ENCODE peak calls at places on chromosomes 7 and 10, in seven cellular contexts. E, H, V, P, C, S and D are unnamed samples.

GRCh38 chr7:105675873-105676484 is 94.7 kb upstream of the EFCAB10 start:
- DNase-seq in P (no peak), C (no peak), H (no peak), V (no peak), S (no peak), E (no peak), D (no peak)

GRCh38 chr10:108388716-108389115 is 1224.2 kb upstream of the SORCS1 start:
- DNase-seq in V (no peak), S (no peak), E (no peak), H (no peak), P (no peak), C (no peak), D (no peak)

GRCh38 chr10:34161948-34162347 is 653.1 kb downstream of the PARD3 start:
- DNase-seq in V (no peak), S (no peak), P (no peak), H (no peak), E (no peak), C (peak), D (no peak)

GRCh38 chr7:64959072-64959747 is 31.6 kb downstream of the ZNF117 start:
- DNase-seq in E (no peak), P (no peak), V (no peak), S (peak), H (no peak), C (no peak), D (no peak)

GRCh38 chr7:83976302-83976701 is 218.3 kb downstream of the SEMA3A start:
- DNase-seq in V (no peak), E (no peak), C (peak), S (peak), H (peak), P (no peak), D (peak)

GRCh38 chr10:119265691-119266090 is 58.3 kb downstream of the GRK5 start:
- DNase-seq in C (no peak), S (no peak), E (no peak), H (no peak), P (no peak), V (no peak), D (no peak)

GRCh38 chr7:71776726-71777125 is 635.4 kb downstream of the CALN1 start:
- DNase-seq in P (peak), V (no peak), C (no peak), H (no peak), E (no peak), S (no peak), D (no peak)

GRCh38 chr10:11871470-11871869 is 48.3 kb downstream of the PROSER2 start:
- DNase-seq in E (no peak), S (no peak), C (no peak), P (no peak), V (no peak), H (peak), D (no peak)

GRCh38 chr7:128323489-128324362 is 20.0 kb downstream of the RBM28 start:
- DNase-seq in S (no peak), E (no peak), H (peak), P (no peak), C (no peak), V (no peak), D (no peak)

GRCh38 chr10:5482016-5482415 is 17.4 kb downstream of the CALML5 start:
- DNase-seq in H (no peak), P (no peak), C (no peak), V (no peak), S (no peak), E (no peak), D (no peak)

GRCh38 chr10:126407831-126408230 is 19.6 kb upstream of the ADAM12 start:
- DNase-seq in S (no peak), C (no peak), H (no peak), E (no peak), P (no peak), V (no peak), D (no peak)

GRCh38 chr7:1653500-1653899 is 16.6 kb upstream of the ELFN1 start:
- DNase-seq in V (no peak), P (no peak), E (no peak), H (no peak), C (no peak), S (no peak), D (no peak)

GRCh38 chr7:132258231-132258630 is 318.0 kb downstream of the PLXNA4 start:
- DNase-seq in H (no peak), C (no peak), V (no peak), S (no peak), P (no peak), E (no peak), D (no peak)

GRCh38 chr7:132255898-132256297 is 320.4 kb downstream of the PLXNA4 start:
- DNase-seq in S (peak), P (no peak), E (no peak), H (no peak), V (no peak), C (no peak), D (no peak)

GRCh38 chr7:132255084-132255483 is 321.2 kb downstream of the PLXNA4 start:
- DNase-seq in V (no peak), H (no peak), P (no peak), E (no peak), S (no peak), C (no peak), D (no peak)

GRCh38 chr7:132257253-132257652 is 319.0 kb downstream of the PLXNA4 start:
- DNase-seq in C (no peak), H (no peak), E (no peak), V (no peak), P (no peak), S (no peak), D (no peak)

GRCh38 chr7:132256721-132257212 is 319.5 kb downstream of the PLXNA4 start:
- DNase-seq in E (no peak), P (no peak), S (peak), C (no peak), V (no peak), H (no peak), D (no peak)
- TF ChIP-seq RAD21 in E (no peak), P (no peak), S (no peak), C (no peak), V (no peak), H (no peak), D (no peak)

GRCh38 chr10:47257396-47258120 is 42.4 kb upstream of the GDF10 start:
- DNase-seq in P (peak), C (no peak), E (no peak), H (peak), S (no peak), V (peak), D (no peak)
- TF ChIP-seq CEBPB in P (no peak), C (no peak), E (no peak), H (no peak), S (no peak), V (no peak), D (no peak)

GRCh38 chr10:121495719-121496118 is 102.5 kb downstream of the FGFR2 start:
- DNase-seq in V (no peak), E (no peak), S (no peak), H (no peak), C (no peak), P (no peak), D (no peak)
- TF ChIP-seq RAD21 in V (no peak), E (no peak), S (no peak), H (no peak), C (no peak), P (no peak), D (no peak)

GRCh38 chr10:3850999-3851937 is 66.3 kb upstream of the KLF6 start:
- DNase-seq in P (no peak), E (peak), V (peak), H (peak), C (no peak), S (peak), D (peak)
- TF ChIP-seq CEBPB in P (no peak), E (no peak), V (no peak), H (peak), C (no peak), S (no peak), D (peak)

DNA sequence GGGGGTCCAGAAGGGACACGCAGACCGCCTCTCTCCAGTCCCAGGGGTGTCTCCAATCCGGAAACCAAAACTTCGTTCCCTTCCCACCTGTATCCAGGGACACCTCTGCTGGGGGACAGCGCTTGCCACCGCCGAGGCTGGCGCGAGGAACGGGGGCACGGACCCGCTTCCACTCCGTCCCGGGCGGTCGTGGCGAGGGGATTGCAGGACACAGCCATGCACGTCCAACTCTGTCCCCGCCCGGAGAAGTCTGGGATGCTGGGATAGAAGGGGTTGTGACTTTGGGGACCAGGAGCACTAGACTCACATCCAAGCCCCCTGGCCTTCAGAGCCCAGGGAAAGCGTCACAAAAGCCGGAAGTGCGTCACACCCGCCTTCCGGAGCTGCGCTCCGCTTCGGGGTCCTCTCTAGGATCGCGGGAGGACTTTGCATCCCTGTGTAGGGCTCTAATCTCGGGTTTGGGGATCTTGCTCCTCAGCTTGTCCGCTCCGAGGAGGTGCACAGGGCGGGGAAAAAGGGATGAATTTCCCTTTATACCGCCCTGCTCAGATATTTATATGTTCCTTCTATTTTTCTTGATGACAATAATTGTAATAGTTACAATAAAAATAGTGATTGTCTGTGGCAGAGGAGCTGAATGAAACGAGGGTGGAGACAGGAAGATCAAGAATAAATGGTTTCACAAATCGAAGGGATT is at the start of gene FAM200A:
- DNase-seq in E (peak), S (peak), V (peak), C (peak), H (peak), P (peak), D (peak)
- TF ChIP-seq RAD21 in E (no peak), S (peak), V (no peak), C (no peak), H (no peak), P (no peak), D (no peak)

DNA sequence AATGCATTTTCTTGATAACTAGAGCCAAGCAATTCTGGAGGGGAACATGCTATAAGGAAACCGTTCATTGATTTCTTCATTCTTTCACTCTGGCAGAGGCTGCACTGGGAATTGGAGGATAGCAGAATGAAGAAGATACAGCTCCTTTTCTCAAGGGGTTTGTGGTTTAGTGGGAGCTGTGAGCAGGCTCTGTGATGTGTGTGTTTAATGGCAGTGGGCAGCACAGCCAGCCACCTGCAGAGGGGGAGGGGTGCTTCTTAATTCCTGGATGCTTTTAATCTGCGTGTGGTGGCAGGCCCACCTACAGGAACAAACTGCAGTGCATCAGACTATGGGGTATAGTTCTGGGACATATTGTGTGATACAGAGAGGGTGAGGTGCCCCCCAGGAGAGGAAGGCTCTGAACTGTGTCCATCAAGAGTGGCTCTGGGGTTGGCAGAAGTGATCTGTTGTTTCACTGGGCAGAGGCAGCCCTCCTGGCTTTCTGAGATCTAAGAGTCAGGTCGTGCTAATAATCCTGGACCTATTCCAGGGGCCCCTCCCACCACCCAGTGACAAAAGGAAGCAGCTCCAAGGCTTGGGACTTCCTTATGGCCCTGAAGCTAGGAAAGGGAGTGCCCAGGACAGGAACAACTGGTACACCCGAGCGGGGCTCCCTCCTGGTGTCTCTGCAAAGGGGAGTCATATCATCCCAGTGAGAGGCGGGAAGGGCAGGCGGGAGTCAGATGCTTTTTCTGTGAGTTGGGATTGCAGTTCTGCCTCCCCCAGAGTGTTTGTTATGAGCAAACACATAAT is 32.1 kb downstream of the RPS24 start:
- DNase-seq in C (peak), P (no peak), S (no peak), H (no peak), V (no peak), E (no peak), D (no peak)
- TF ChIP-seq CEBPB in C (no peak), P (no peak), S (no peak), H (no peak), V (no peak), E (no peak), D (no peak)

GRCh38 chr10:93567277-93568104 is 1.0 kb downstream of the FFAR4 start:
- DNase-seq in P (no peak), V (no peak), S (no peak), H (no peak), C (no peak), E (no peak), D (no peak)

GRCh38 chr10:93570383-93570782 is 3.9 kb downstream of the FFAR4 start:
- DNase-seq in P (no peak), E (no peak), H (no peak), V (no peak), C (no peak), S (no peak), D (no peak)

GRCh38 chr10:93566435-93567276 is at the start of gene FFAR4:
- DNase-seq in C (no peak), S (no peak), E (no peak), H (no peak), P (peak), V (no peak), D (peak)

GRCh38 chr10:93565421-93565820 is 1.0 kb upstream of the FFAR4 start:
- DNase-seq in V (no peak), P (no peak), H (no peak), S (no peak), C (no peak), E (no peak), D (no peak)

DNA sequence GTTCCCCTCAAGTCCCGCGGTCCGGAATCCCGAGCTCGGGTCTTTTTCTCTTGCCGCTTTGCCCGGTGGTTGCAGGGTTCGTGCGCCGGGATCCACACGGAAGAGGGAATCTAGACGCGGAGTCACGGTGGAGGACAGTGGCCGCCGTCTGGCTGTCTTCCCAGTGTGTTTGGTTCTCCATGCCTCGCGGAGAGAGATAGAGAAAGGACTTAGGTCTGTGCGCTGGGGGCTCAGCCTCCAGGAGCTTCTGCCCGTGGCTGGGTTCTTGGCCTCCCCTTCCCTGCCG is 1.6 kb downstream of the FFAR4 start:
- DNase-seq in S (no peak), C (no peak), E (no peak), V (no peak), H (no peak), P (peak), D (no peak)
- TF ChIP-seq RAD21 in S (no peak), C (no peak), E (no peak), V (no peak), H (no peak), P (no peak), D (no peak)

GRCh38 chr7:99365318-99366141 is 9.0 kb upstream of the ARPC1B start:
- DNase-seq in P (peak), C (peak), S (peak), E (no peak), H (no peak), V (no peak), D (peak)
- TF ChIP-seq CEBPB in P (no peak), C (no peak), S (no peak), E (no peak), H (no peak), V (no peak), D (no peak)

GRCh38 chr7:47724335-47724982 is 142.5 kb upstream of the TNS3 start:
- DNase-seq in H (peak), P (no peak), S (peak), C (no peak), V (no peak), E (no peak), D (peak)
- TF ChIP-seq RAD21 in H (no peak), P (no peak), S (no peak), C (no peak), V (no peak), E (no peak), D (no peak)

GRCh38 chr7:134449596-134450194 is 9.2 kb downstream of the AKR1B1 start:
- DNase-seq in C (no peak), H (peak), S (no peak), E (no peak), P (no peak), V (no peak), D (peak)
- TF ChIP-seq CEBPB in C (no peak), H (no peak), S (no peak), E (no peak), P (no peak), V (no peak), D (no peak)